ENCODE peak calls at places on chromosomes 16 and 17, in eight cellular contexts. H is fibroblast of lung, E is HCT116, U is neural progenitor cell, W is GM23248, C is keratinocyte, B is PC-3, X is mammary epithelial cell. Q is an unnamed sample.

GRCh38 chr16:4409081-4409932 is 7.1 kb downstream of the CORO7 start:
- DNase-seq in H (no peak), E (no peak), U (no peak), W (peak; percentile 35), C (no peak), B (peak; percentile 34), X (peak; percentile 44), Q (no peak)

GRCh38 chr16:48441863-48442279 is 56.7 kb upstream of the SIAH1 start:
- DNase-seq in H (no peak), E (no peak), U (no peak), W (no peak), C (no peak), B (peak; percentile 67), X (no peak), Q (no peak)

GRCh38 chr17:75844530-75845057 is 390 bp upstream of the UNC13D start:
- DNase-seq in H (no peak), E (peak; percentile 85), U (no peak), W (no peak), C (no peak), B (peak; percentile 99), X (peak; percentile 38), Q (no peak)

GRCh38 chr17:51029142-51029541 is 91.5 kb downstream of the SPAG9 start:
- DNase-seq in H (no peak), E (no peak), U (no peak), W (no peak), C (no peak), B (no peak), X (no peak), Q (no peak)

GRCh38 chr17:79774561-79774975 is 3.4 kb upstream of the CBX2 start:
- DNase-seq in H (no peak), E (no peak), U (no peak), W (no peak), C (no peak), B (no peak), X (no peak), Q (no peak)

GRCh38 chr16:55991843-55992242 is 116.7 kb upstream of the CES5A start:
- DNase-seq in H (no peak), E (no peak), U (no peak), W (no peak), C (no peak), B (no peak), X (no peak), Q (no peak)

GRCh38 chr16:1592446-1592845 is 19.4 kb downstream of the IFT140 start:
- DNase-seq in H (no peak), E (no peak), U (no peak), W (no peak), C (no peak), B (no peak), X (no peak), Q (no peak)

GRCh38 chr17:7702776-7703175 is 2.2 kb upstream of the EFNB3 start:
- DNase-seq in H (no peak), E (no peak), U (no peak), W (no peak), C (no peak), B (no peak), X (no peak), Q (no peak)

GRCh38 chr16:12763517-12763916 is 40.2 kb downstream of the CPPED1 start:
- DNase-seq in H (peak; percentile 65), E (no peak), U (no peak), W (no peak), C (no peak), B (no peak), X (no peak), Q (no peak)

GRCh38 chr16:23757116-23757515 is 2.3 kb downstream of the CHP2 start:
- DNase-seq in H (no peak), E (no peak), U (no peak), W (no peak), C (no peak), B (no peak), X (no peak), Q (no peak)

GRCh38 chr16:69476920-69477418 is 52.5 kb downstream of the CYB5B start:
- DNase-seq in H (peak; percentile 93), E (peak; percentile 50), U (no peak), W (peak; percentile 84), C (peak; percentile 55), B (peak; percentile 86), X (peak; percentile 76), Q (no peak)

GRCh38 chr17:71035226-71035625 is 865.9 kb downstream of the KCNJ2 start:
- DNase-seq in H (no peak), E (no peak), U (peak; percentile 18), W (no peak), C (no peak), B (no peak), X (no peak), Q (no peak)

GRCh38 chr17:59840329-59840907 is 52.3 kb downstream of the TUBD1 start:
- DNase-seq in H (peak; percentile 35), E (no peak), U (peak; percentile 45), W (peak; percentile 36), C (no peak), B (peak; percentile 55), X (peak; percentile 46), Q (no peak)

GRCh38 chr16:50515218-50515617 is 33.0 kb upstream of the NKD1 start:
- DNase-seq in H (no peak), E (no peak), U (no peak), W (no peak), C (no peak), B (no peak), X (peak; percentile 11), Q (no peak)

GRCh38 chr16:67647111-67647651 is 2.2 kb downstream of the CARMIL2 start:
- DNase-seq in H (no peak), E (no peak), U (no peak), W (no peak), C (no peak), B (peak; percentile 28), X (peak; percentile 52), Q (no peak)

GRCh38 chr16:11596572-11597226 is 10.0 kb upstream of the LITAF start:
- DNase-seq in H (no peak), E (no peak), U (no peak), W (no peak), C (no peak), B (no peak), X (peak; percentile 19), Q (no peak)
- H3K9ac ChIP-seq in H (no peak overlapping the region), E (peak overlapping the region; percentile 1), U (no peak overlapping the region), W (no peak overlapping the region), C (no peak overlapping the region), B (no peak overlapping the region), X (no peak overlapping the region), Q (no peak overlapping the region)

GRCh38 chr17:49497147-49498036 is 2.3 kb downstream of the NGFR start:
- DNase-seq in H (peak; percentile 63), E (no peak), U (peak; percentile 94), W (peak; percentile 56), C (no peak), B (peak; percentile 18), X (peak; percentile 39), Q (no peak)
- TF ChIP-seq EZH2 in H (no peak), E (no peak), U (peak; percentile 97), W (peak; percentile 94), C (peak; percentile 37), B (peak; percentile 91), X (no peak), Q (peak; percentile 85)

GRCh38 chr17:4176803-4177472 is 33.9 kb downstream of the CYB5D2 start:
- DNase-seq in H (no peak), E (no peak), U (no peak), W (no peak), C (no peak), B (no peak), X (no peak), Q (no peak)

GRCh38 chr17:4177732-4178131 is 34.7 kb downstream of the CYB5D2 start:
- DNase-seq in H (no peak), E (no peak), U (no peak), W (no peak), C (no peak), B (no peak), X (no peak), Q (no peak)

GRCh38 chr17:4179071-4179470 is 36.1 kb downstream of the CYB5D2 start:
- DNase-seq in H (no peak), E (no peak), U (no peak), W (no peak), C (no peak), B (no peak), X (no peak), Q (no peak)

GRCh38 chr17:4180791-4181190 is 37.8 kb downstream of the CYB5D2 start:
- DNase-seq in H (no peak), E (no peak), U (no peak), W (no peak), C (no peak), B (no peak), X (no peak), Q (no peak)

DNA sequence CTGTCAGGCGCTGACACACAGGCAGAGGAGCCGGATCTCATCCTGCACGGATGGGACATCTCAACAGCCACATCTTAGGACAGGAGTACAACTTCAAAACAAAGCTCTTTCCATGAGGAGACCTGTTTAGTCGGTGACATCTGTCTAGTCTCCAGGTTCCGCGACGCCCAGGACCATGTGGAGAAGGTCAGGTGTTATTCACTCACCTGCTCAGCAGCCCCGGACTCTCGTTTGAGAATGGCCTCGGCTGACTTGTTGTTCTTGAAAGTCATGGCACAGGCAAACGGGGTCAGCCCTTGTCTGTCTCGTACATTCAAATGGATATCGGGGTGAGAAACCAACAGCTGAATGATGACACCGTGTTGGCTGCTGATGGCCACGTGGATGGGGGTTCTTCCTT is 35.7 kb downstream of the CYB5D2 start:
- DNase-seq in H (no peak), E (no peak), U (no peak), W (no peak), C (no peak), B (no peak), X (no peak), Q (no peak)
- H3K4me1 ChIP-seq in H (no peaks in the 10 kb centered on the region), E (no peaks in the 10 kb centered on the region), U (no peaks in the 10 kb centered on the region), W (no peaks in the 10 kb centered on the region), C (no peaks in the 10 kb centered on the region), B (no peaks in the 10 kb centered on the region), X (no peaks in the 10 kb centered on the region), Q (no peaks in the 10 kb centered on the region)

GRCh38 chr17:9900019-9900594 is 5.0 kb downstream of the RCVRN start:
- DNase-seq in H (peak; percentile 34), E (no peak), U (no peak), W (peak; percentile 29), C (no peak), B (no peak), X (no peak), Q (no peak)

GRCh38 chr17:9897569-9897968 is 7.5 kb downstream of the RCVRN start:
- DNase-seq in H (no peak), E (no peak), U (peak; percentile 62), W (no peak), C (no peak), B (no peak), X (no peak), Q (no peak)

GRCh38 chr17:9900744-9901143 is 4.3 kb downstream of the RCVRN start:
- DNase-seq in H (peak; percentile 85), E (no peak), U (no peak), W (peak; percentile 80), C (no peak), B (peak; percentile 47), X (no peak), Q (no peak)

GRCh38 chr17:9899280-9900018 is 5.6 kb downstream of the RCVRN start:
- DNase-seq in H (no peak), E (no peak), U (no peak), W (no peak), C (no peak), B (no peak), X (no peak), Q (no peak)

DNA sequence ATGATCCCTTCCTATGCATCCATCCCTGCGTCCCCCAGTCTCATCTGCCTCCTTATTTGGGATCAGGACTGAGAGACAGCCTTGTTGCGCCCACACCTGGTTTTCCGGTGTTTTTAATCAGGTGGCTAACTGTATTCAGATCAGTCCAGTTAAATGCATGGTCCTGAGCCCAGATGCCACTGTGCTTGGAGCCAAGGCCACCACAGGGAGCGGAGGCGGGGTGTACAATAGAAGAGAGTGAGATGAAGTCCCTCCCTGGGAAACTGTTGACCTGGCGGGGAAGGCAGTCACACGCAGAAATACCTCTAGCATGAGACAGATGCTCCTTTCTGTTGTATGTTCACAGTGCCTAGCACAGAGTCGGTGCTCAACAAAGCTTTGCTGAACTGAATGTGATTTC is 6.3 kb downstream of the RCVRN start:
- DNase-seq in H (no peak), E (no peak), U (no peak), W (no peak), C (no peak), B (no peak), X (no peak), Q (no peak)
- H3K9ac ChIP-seq in H (no peak overlapping the region), E (no peak overlapping the region), U (no peak overlapping the region), W (no peak overlapping the region), C (no peak overlapping the region), B (no peak overlapping the region), X (no peak overlapping the region), Q (no peak overlapping the region)

Q was measured in MM.1S.